ENCODE peak calls at places on chromosomes 5 and 9, in nine cellular contexts. W is activated CD4-positive, alpha-beta T cell treated with anti-CD3 and anti-CD28 coated beads, Interleukin-2, amount 50 U/mL, for 1 hour; F is fibroblast of gingiva; K is RWPE1; M is activated B cell treated with CpG ODN at 0.5 μM for 24 hours; X is upper lobe of right lung; G is OCI-LY7; O is AG20443; C is psoas muscle. B is an unnamed sample.

GRCh38 chr9:135123735-135124134 is 36.3 kb downstream of the OLFM1 start:
- DNase-seq in G (no peak), F (no peak), W (no peak), K (no peak), X (no peak), O (no peak), C (peak), M (no peak), B (no peak)

GRCh38 chr5:177471610-177472356 is 1.7 kb downstream of the DBN1 start:
- DNase-seq in K (no peak), F (peak), O (peak), G (no peak), C (peak), W (no peak), X (peak), M (no peak), B (no peak)

GRCh38 chr9:127557466-127557869 is 54.6 kb upstream of the STXBP1 start:
- DNase-seq in X (no peak), G (peak), O (peak), F (peak), K (no peak), M (no peak), W (no peak), C (peak), B (no peak)

GRCh38 chr5:168159425-168159824 is 132.0 kb upstream of the WWC1 start:
- DNase-seq in F (no peak), C (no peak), X (no peak), M (no peak), O (no peak), W (no peak), K (no peak), G (peak), B (no peak)

GRCh38 chr9:4985376-4986266 is 549 bp downstream of the JAK2 start:
- DNase-seq in W (peak), F (peak), O (peak), C (peak), G (peak), X (peak), K (no peak), M (no peak), B (peak)

GRCh38 chr5:10330511-10331105 is 22.9 kb upstream of the MARCHF6 start:
- DNase-seq in X (no peak), C (peak), G (no peak), O (no peak), M (no peak), W (no peak), K (no peak), F (peak), B (no peak)

GRCh38 chr9:26833792-26834191 is 58.8 kb downstream of the CAAP1 start:
- DNase-seq in G (peak), W (no peak), X (no peak), M (no peak), F (no peak), K (no peak), O (peak), C (no peak), B (no peak)

GRCh38 chr9:91425270-91425669 is 1.6 kb upstream of the NFIL3 start:
- DNase-seq in M (no peak), X (no peak), C (no peak), O (no peak), F (no peak), K (no peak), G (no peak), W (no peak), B (no peak)

GRCh38 chr5:110021251-110021650 is 331.5 kb downstream of the MAN2A1 start:
- DNase-seq in F (no peak), W (no peak), K (no peak), C (no peak), M (no peak), X (no peak), O (no peak), G (no peak), B (no peak)